ENCODE peak calls at places on chromosomes 6 and 20, in seven cellular contexts. S is upper lobe of left lung, J is RWPE1, R is psoas muscle, W is A549, E is lower leg skin, V is AG04450. T is an unnamed sample.

GRCh38 chr6:133184798-133185380 is 56.3 kb upstream of the EYA4 start:
- DNase-seq in S (no peak), V (no peak), W (peak; percentile 23), R (no peak), E (no peak), J (peak; percentile 7), T (no peak)

GRCh38 chr6:16136536-16137450 is 7.9 kb downstream of the MYLIP start:
- DNase-seq in E (no peak), V (peak; percentile 60), R (peak; percentile 66), S (no peak), J (peak; percentile 79), W (peak; percentile 5), T (no peak)

GRCh38 chr20:10247440-10247839 is 28.8 kb downstream of the SNAP25 start:
- DNase-seq in W (no peak), J (no peak), R (no peak), V (no peak), E (no peak), S (no peak), T (no peak)

GRCh38 chr6:45513331-45513730 is 135.6 kb upstream of the SUPT3H start:
- DNase-seq in E (no peak), J (no peak), V (no peak), W (no peak), S (no peak), R (no peak), T (no peak)

GRCh38 chr6:117550078-117550600 is 52.2 kb downstream of the GOPC start:
- DNase-seq in E (no peak), W (no peak), V (no peak), J (no peak), S (no peak), R (no peak), T (no peak)

GRCh38 chr20:57190536-57191265 is 75.7 kb downstream of the BMP7 start:
- DNase-seq in J (peak; percentile 74), V (no peak), S (no peak), W (peak; percentile 33), R (peak; percentile 19), E (no peak), T (no peak)

GRCh38 chr6:20159098-20159497 is 53.2 kb downstream of the MBOAT1 start:
- DNase-seq in J (no peak), W (no peak), R (no peak), S (no peak), E (no peak), V (no peak), T (no peak)

GRCh38 chr20:20092852-20093251 is 40.5 kb downstream of the CFAP61 start:
- DNase-seq in S (no peak), J (no peak), E (no peak), R (no peak), W (no peak), V (no peak), T (no peak)

DNA sequence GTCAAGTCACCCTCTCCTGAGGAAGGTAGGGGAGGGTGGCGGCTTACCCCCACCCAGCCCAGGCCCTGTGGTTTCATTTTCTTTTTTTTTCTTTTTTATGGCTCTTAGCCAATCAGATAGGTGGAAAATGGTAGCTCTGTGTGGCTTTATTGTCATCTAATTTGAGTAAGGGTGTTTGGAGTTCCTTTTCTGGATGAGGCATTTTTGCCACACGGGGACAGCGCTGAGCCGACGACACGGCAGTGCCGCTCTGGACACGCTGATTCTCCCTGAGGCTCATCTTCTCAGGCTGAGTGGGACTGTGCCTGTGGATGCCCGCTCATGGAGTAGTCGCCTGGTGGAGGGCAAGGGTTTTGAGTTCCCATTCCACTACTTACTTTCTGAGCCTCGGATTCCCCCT is 37.6 kb upstream of the ANGPT4 start:
- DNase-seq in W (no peak), E (no peak), J (no peak), R (no peak), S (no peak), V (no peak), T (no peak)
- TF ChIP-seq CTCF in W (peak; percentile 15), E (no peak), J (peak; percentile 27), R (peak; percentile 7), S (no peak), V (peak; percentile 41), T (peak; percentile 32)

GRCh38 chr6:165674155-165675029 is 11.4 kb upstream of the PDE10A start:
- DNase-seq in W (no peak), E (no peak), S (no peak), J (no peak), R (no peak), V (no peak), T (no peak)

GRCh38 chr6:165677091-165677490 is 14.1 kb upstream of the PDE10A start:
- DNase-seq in W (no peak), E (no peak), S (no peak), J (no peak), R (no peak), V (no peak), T (no peak)

GRCh38 chr6:165678429-165678828 is 15.4 kb upstream of the PDE10A start:
- DNase-seq in V (no peak), R (no peak), E (no peak), S (no peak), J (no peak), W (no peak), T (no peak)

GRCh38 chr6:165675120-165675519 is 12.1 kb upstream of the PDE10A start:
- DNase-seq in J (no peak), E (no peak), S (no peak), W (no peak), R (no peak), V (no peak), T (no peak)

DNA sequence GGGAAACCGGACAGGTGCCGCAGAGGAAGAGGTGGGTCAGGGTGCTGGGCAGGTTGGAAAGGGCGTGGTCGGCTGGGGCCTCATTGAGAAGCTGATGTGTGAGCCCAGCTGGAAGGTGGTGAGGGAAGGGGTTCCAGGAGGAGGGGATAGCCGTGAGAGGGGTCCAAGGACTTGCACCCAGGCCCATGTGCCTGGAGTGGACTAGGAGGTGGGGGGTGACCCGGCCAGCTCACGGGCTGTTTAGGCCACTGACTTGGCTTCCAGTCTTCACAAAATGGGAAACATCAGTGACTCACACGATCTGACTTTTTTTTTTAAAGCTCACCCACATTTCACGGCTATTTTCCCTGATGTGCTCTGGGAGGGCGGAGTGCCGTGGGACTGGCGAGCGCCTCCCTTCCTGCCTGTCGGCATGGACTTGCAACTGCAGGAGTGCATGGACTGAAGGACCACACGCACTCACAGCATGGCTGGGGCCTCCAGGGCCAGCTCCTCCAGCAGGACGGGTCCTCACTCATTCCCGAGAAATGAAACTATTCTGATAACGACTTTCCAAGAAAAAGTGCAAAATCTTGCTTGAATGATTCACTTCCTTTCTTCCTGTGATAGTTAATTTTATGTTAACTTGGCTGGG is 13.5 kb upstream of the PDE10A start:
- DNase-seq in W (no peak), J (no peak), R (no peak), E (no peak), S (no peak), V (no peak), T (no peak)
- TF ChIP-seq CTCF in W (no peak), J (no peak), R (peak; percentile 9), E (no peak), S (no peak), V (no peak), T (no peak)

GRCh38 chr6:39005774-39006173 is 42.8 kb upstream of the GLP1R start:
- DNase-seq in V (no peak), E (no peak), R (no peak), S (no peak), J (no peak), W (no peak), T (no peak)
- TF ChIP-seq CTCF in V (no peak), E (no peak), R (no peak), S (no peak), J (no peak), W (no peak), T (no peak)

GRCh38 chr20:53755733-53756523 is 162.3 kb upstream of the ZNF217 start:
- DNase-seq in E (no peak), W (peak; percentile 39), R (no peak), S (no peak), V (no peak), J (no peak), T (no peak)
- TF ChIP-seq CTCF in E (no peak), W (peak; percentile 6), R (no peak), S (no peak), V (no peak), J (no peak), T (no peak)

GRCh38 chr6:103675807-103676406 is 1183.8 kb downstream of the HACE1 start:
- DNase-seq in S (no peak), W (no peak), R (no peak), E (no peak), V (no peak), J (no peak), T (no peak)

GRCh38 chr6:103672169-103672568 is 1187.5 kb downstream of the HACE1 start:
- DNase-seq in W (no peak), E (no peak), J (no peak), V (no peak), R (no peak), S (no peak), T (no peak)

GRCh38 chr6:103674790-103675189 is 1184.9 kb downstream of the HACE1 start:
- DNase-seq in V (no peak), S (no peak), R (no peak), E (no peak), W (no peak), J (no peak), T (no peak)

GRCh38 chr6:103680116-103680515 is 1179.6 kb downstream of the HACE1 start:
- DNase-seq in E (no peak), J (no peak), R (no peak), S (no peak), V (no peak), W (no peak), T (no peak)

DNA sequence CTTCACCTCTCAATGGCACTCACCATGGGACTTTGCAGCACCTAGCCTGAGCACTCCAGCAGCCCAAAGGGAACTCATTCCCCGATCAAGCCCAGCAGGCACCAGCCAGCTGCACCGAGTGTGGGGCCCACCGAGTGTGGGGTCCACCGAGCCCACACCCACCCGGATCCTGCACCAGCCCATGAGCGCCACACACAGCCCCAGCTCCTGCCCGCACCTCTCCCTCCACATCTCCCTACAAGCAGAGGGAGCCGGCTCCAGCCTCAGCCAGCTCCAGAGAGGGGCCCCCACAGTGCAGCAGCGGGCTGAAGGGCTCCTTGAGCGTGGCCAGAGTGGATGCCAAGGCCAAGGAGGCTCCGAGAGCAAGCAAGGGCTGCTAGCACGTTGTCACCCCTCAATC is 1182.4 kb downstream of the HACE1 start:
- DNase-seq in J (no peak), V (no peak), S (peak; percentile 47), E (no peak), R (no peak), W (no peak), T (no peak)
- TF ChIP-seq CTCF in J (no peak), V (no peak), S (no peak), E (no peak), R (no peak), W (no peak), T (no peak)

GRCh38 chr20:32790751-32791057 is 28.5 kb downstream of the DNMT3B start:
- DNase-seq in E (no peak), V (no peak), J (no peak), S (no peak), R (peak; percentile 15), W (no peak), T (no peak)

GRCh38 chr20:32792316-32792715 is 27.4 kb upstream of the MAPRE1 start:
- DNase-seq in V (no peak), S (peak; percentile 48), J (no peak), E (no peak), W (no peak), R (peak; percentile 42), T (no peak)

GRCh38 chr20:32789896-32790750 is 27.9 kb downstream of the DNMT3B start:
- DNase-seq in V (peak; percentile 41), W (peak; percentile 71), R (peak; percentile 84), J (peak; percentile 97), E (peak; percentile 56), S (no peak), T (peak; percentile 80)

GRCh38 chr20:32796383-32797159 is 23.2 kb upstream of the MAPRE1 start:
- DNase-seq in J (no peak), W (no peak), S (no peak), V (no peak), E (no peak), R (no peak), T (no peak)

GRCh38 chr20:32793059-32793458 is 26.7 kb upstream of the MAPRE1 start:
- DNase-seq in E (no peak), S (no peak), V (no peak), R (peak; percentile 16), W (no peak), J (no peak), T (no peak)
- TF ChIP-seq CTCF in E (no peak), S (no peak), V (no peak), R (no peak), W (no peak), J (no peak), T (peak; percentile 24)

T was measured in progenitor cell of endocrine pancreas.